ENCODE peak calls at places on chromosomes 5 and 9, in eight cellular contexts. Q, J, F, O, R, E, U and N are unnamed samples.

GRCh38 chr9:89992326-89993208 is 387.8 kb downstream of the GADD45G start:
- DNase-seq in U (peak; percentile 60), R (no peak), J (no peak), E (no peak), Q (peak; percentile 79), O (no peak), F (no peak), N (no peak)

GRCh38 chr9:128455849-128456612 is at the start of gene ODF2:
- DNase-seq in F (peak; percentile 96), R (peak; percentile 92), U (peak; percentile 98), Q (peak; percentile 99), O (peak; percentile 95), J (peak; percentile 96), E (peak; percentile 98), N (peak; percentile 98)

GRCh38 chr9:121489344-121489743 is 10.3 kb downstream of the GGTA1 start:
- DNase-seq in U (no peak), Q (no peak), F (no peak), J (no peak), R (no peak), O (no peak), E (no peak), N (no peak)

GRCh38 chr9:69877852-69878507 is 57.4 kb downstream of the CFAP95 start:
- DNase-seq in F (no peak), U (no peak), O (no peak), Q (no peak), J (peak; percentile 50), R (peak; percentile 58), E (no peak), N (no peak)

GRCh38 chr9:131422241-131422792 is 28.4 kb downstream of the PRRC2B start:
- DNase-seq in R (peak; percentile 16), U (no peak), J (peak; percentile 49), O (no peak), F (no peak), Q (peak; percentile 62), E (peak; percentile 25), N (no peak)

GRCh38 chr9:96725576-96725975 is 52.3 kb downstream of the ZNF510 start:
- DNase-seq in R (no peak), J (no peak), F (no peak), E (no peak), O (no peak), Q (no peak), U (no peak), N (no peak)

GRCh38 chr9:95605826-95606555 is 89.2 kb upstream of the PTCH1 start:
- DNase-seq in F (no peak), Q (no peak), J (peak; percentile 32), R (no peak), O (no peak), E (no peak), U (no peak), N (no peak)

GRCh38 chr9:79057576-79057975 is 514.2 kb upstream of the TLE4 start:
- DNase-seq in J (no peak), Q (no peak), O (no peak), U (no peak), F (no peak), E (no peak), R (no peak), N (no peak)

GRCh38 chr9:132949709-132950108 is 5.3 kb upstream of the TSC1 start:
- DNase-seq in Q (no peak), R (no peak), U (no peak), F (no peak), J (no peak), E (no peak), O (no peak), N (no peak)

GRCh38 chr5:79806741-79807140 is 117.1 kb downstream of the CMYA5 start:
- DNase-seq in R (no peak), O (no peak), Q (no peak), U (no peak), F (no peak), J (no peak), E (no peak), N (no peak)

GRCh38 chr5:39299962-39300361 is 64.3 kb downstream of the C9 start:
- DNase-seq in Q (no peak), F (no peak), E (no peak), J (no peak), R (no peak), U (no peak), O (no peak), N (no peak)

GRCh38 chr9:109068764-109069163 is 51.0 kb downstream of the TMEM245 start:
- DNase-seq in F (no peak), R (no peak), Q (no peak), J (no peak), E (no peak), U (no peak), O (no peak), N (no peak)

GRCh38 chr9:6330958-6331634 is 2.9 kb downstream of the TPD52L3 start:
- DNase-seq in J (no peak), O (no peak), R (no peak), Q (no peak), F (no peak), E (no peak), U (no peak), N (no peak)

GRCh38 chr5:147410496-147411395 is 99.1 kb downstream of the DPYSL3 start:
- DNase-seq in O (no peak), R (no peak), U (no peak), F (no peak), J (no peak), E (peak; percentile 39), Q (no peak), N (no peak)

GRCh38 chr5:154302181-154302580 is 111.6 kb downstream of the GALNT10 start:
- DNase-seq in R (no peak), U (peak; percentile 85), Q (peak; percentile 81), F (peak; percentile 46), O (no peak), E (peak; percentile 73), J (no peak), N (peak; percentile 63)

GRCh38 chr9:77469515-77470197 is 178.5 kb downstream of the GNA14 start:
- DNase-seq in F (no peak), U (no peak), J (no peak), R (peak; percentile 15), O (no peak), E (no peak), Q (no peak), N (no peak)

GRCh38 chr5:50766967-50767366 is 100.5 kb downstream of the PARP8 start:
- DNase-seq in E (no peak), J (no peak), Q (no peak), R (no peak), U (no peak), F (no peak), O (no peak), N (no peak)

GRCh38 chr5:99019812-99020697 is 91.2 kb upstream of the CHD1 start:
- DNase-seq in R (peak; percentile 94), J (peak; percentile 40), E (no peak), O (peak; percentile 63), U (no peak), Q (no peak), F (no peak), N (no peak)

GRCh38 chr5:126658526-126658925 is 57.8 kb downstream of the PHAX start:
- DNase-seq in R (no peak), J (no peak), F (no peak), E (no peak), Q (no peak), U (no peak), O (no peak), N (no peak)

GRCh38 chr5:56039985-56040384 is 45.2 kb upstream of the IL6ST start:
- DNase-seq in F (no peak), O (peak; percentile 40), U (no peak), J (no peak), R (peak; percentile 42), E (no peak), Q (no peak), N (no peak)

GRCh38 chr5:107381189-107381856 is 289.4 kb downstream of the EFNA5 start:
- DNase-seq in E (no peak), J (peak; percentile 95), Q (no peak), F (no peak), R (peak; percentile 83), O (peak; percentile 90), U (no peak), N (no peak)

GRCh38 chr9:98020471-98021145 is 35.9 kb upstream of the NANS start:
- DNase-seq in J (no peak), E (no peak), F (no peak), O (no peak), Q (no peak), U (no peak), R (no peak), N (no peak)

GRCh38 chr5:7181841-7182240 is 214.1 kb upstream of the ADCY2 start:
- DNase-seq in R (no peak), E (no peak), U (no peak), O (no peak), Q (no peak), F (no peak), J (no peak), N (no peak)

GRCh38 chr9:37424686-37425297 is 2.3 kb downstream of the GRHPR start:
- DNase-seq in U (no peak), E (no peak), J (no peak), Q (no peak), R (no peak), O (no peak), F (no peak), N (no peak)

GRCh38 chr9:136587944-136588662 is 42.3 kb upstream of the NOTCH1 start:
- DNase-seq in U (no peak), F (no peak), O (no peak), J (no peak), R (no peak), Q (no peak), E (no peak), N (no peak)
- H3K4me3 ChIP-seq in U (no peak overlapping the region), F (no peak overlapping the region), O (no peak overlapping the region), J (no peak overlapping the region), R (no peak overlapping the region), Q (no peak overlapping the region), E (peak overlapping the region; percentile 50), N (no peak overlapping the region)

GRCh38 chr5:136020001-136020382 is 8.8 kb upstream of the TGFBI start:
- DNase-seq in J (no peak), F (no peak), Q (no peak), O (no peak), U (no peak), E (no peak), R (no peak), N (no peak)
- H3K27ac ChIP-seq in J (peak overlapping the region; percentile 96), F (peak overlapping the region; percentile 51), Q (no peak overlapping the region), O (peak overlapping the region; percentile 98), U (no peak overlapping the region), E (peak overlapping the region; percentile 74), R (peak overlapping the region; percentile 60), N (peak overlapping the region; percentile 24)

DNA sequence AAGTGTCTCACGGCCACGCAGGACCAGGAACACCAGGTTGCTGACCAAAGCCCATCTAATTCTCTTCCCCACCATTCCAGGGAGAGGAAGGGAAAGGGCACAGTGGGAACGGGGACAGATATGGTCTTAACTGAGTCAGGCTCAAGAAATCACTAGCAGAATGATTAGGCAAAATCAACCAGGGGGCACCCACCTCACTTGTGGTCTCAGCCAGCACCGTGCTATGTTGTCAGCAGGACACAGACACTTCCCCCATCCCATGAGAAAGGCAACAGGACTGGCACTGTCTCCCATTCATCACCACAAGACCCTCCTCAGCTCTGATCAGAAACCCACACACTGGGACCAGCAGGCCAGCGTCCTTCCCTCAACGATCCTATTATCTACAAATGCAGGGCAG is 2.9 kb downstream of the BICD2 start:
- DNase-seq in F (no peak), J (no peak), E (no peak), U (no peak), O (no peak), R (no peak), Q (no peak), N (no peak)
- H3K4me3 ChIP-seq in F (no peak overlapping the region), J (no peak overlapping the region), E (no peak overlapping the region), U (no peak overlapping the region), O (no peak overlapping the region), R (no peak overlapping the region), Q (no peak overlapping the region), N (no peak overlapping the region)

GRCh38 chr9:126818482-126818881 is 13.6 kb downstream of the ZBTB43 start:
- DNase-seq in J (no peak), O (no peak), Q (no peak), R (no peak), F (no peak), U (no peak), E (no peak), N (no peak)
- H3K27ac ChIP-seq in J (no peak overlapping the region), O (no peak overlapping the region), Q (no peak overlapping the region), R (no peak overlapping the region), F (no peak overlapping the region), U (no peak overlapping the region), E (no peak overlapping the region), N (no peak overlapping the region)